ENCODE peak calls at places on chromosomes 16 and 17, in seven cellular contexts. Z is aorta, R is body of pancreas, J is heart right ventricle, C is IMR-90, E is gastrocnemius medialis, H is neural progenitor cell. T is an unnamed sample.

GRCh38 chr17:61789872-61790271 is 73.5 kb downstream of the BRIP1 start:
- DNase-seq in Z (no peak), R (no peak), J (no peak), C (no peak), E (no peak), H (no peak), T (no peak)

GRCh38 chr17:81685108-81685507 is 1.3 kb downstream of the HGS start:
- DNase-seq in Z (no peak), R (no peak), J (no peak), C (peak; percentile 87), E (no peak), H (no peak), T (peak; percentile 82)

GRCh38 chr16:27768651-27769270 is 218.8 kb downstream of the KATNIP start:
- DNase-seq in Z (no peak), R (no peak), J (no peak), C (no peak), E (no peak), H (no peak), T (no peak)

GRCh38 chr16:2031081-2031577 is 4.4 kb downstream of the NHERF2 start:
- DNase-seq in Z (no peak), R (no peak), J (peak; percentile 77), C (no peak), E (no peak), H (no peak), T (no peak)

GRCh38 chr17:28460901-28461300 is 12.5 kb upstream of the SLC13A2 start:
- DNase-seq in Z (no peak), R (no peak), J (no peak), C (no peak), E (no peak), H (no peak), T (no peak)

GRCh38 chr16:85448557-85449194 is 164.4 kb upstream of the GSE1 start:
- DNase-seq in Z (no peak), R (peak; percentile 79), J (no peak), C (no peak), E (no peak), H (no peak), T (no peak)

GRCh38 chr17:3729881-3730280 is 6.2 kb downstream of the HASPIN start:
- DNase-seq in Z (no peak), R (no peak), J (no peak), C (no peak), E (no peak), H (no peak), T (no peak)

GRCh38 chr17:63954402-63955063 is 18.2 kb downstream of the SCN4A start:
- DNase-seq in Z (no peak), R (no peak), J (no peak), C (no peak), E (peak; percentile 84), H (no peak), T (no peak)

GRCh38 chr17:68775338-68775737 is 174.2 kb upstream of the FAM20A start:
- DNase-seq in Z (no peak), R (no peak), J (no peak), C (no peak), E (no peak), H (no peak), T (no peak)

GRCh38 chr17:13977837-13978236 is 91.5 kb upstream of the COX10 start:
- DNase-seq in Z (no peak), R (no peak), J (no peak), C (no peak), E (no peak), H (no peak), T (no peak)

GRCh38 chr16:3528406-3528805 is 27.6 kb downstream of the CLUAP1 start:
- DNase-seq in Z (no peak), R (no peak), J (no peak), C (no peak), E (no peak), H (no peak), T (no peak)

GRCh38 chr16:14511798-14512131 is 118.3 kb downstream of the PARN start:
- DNase-seq in Z (no peak), R (no peak), J (no peak), C (peak; percentile 27), E (no peak), H (no peak), T (no peak)

DNA sequence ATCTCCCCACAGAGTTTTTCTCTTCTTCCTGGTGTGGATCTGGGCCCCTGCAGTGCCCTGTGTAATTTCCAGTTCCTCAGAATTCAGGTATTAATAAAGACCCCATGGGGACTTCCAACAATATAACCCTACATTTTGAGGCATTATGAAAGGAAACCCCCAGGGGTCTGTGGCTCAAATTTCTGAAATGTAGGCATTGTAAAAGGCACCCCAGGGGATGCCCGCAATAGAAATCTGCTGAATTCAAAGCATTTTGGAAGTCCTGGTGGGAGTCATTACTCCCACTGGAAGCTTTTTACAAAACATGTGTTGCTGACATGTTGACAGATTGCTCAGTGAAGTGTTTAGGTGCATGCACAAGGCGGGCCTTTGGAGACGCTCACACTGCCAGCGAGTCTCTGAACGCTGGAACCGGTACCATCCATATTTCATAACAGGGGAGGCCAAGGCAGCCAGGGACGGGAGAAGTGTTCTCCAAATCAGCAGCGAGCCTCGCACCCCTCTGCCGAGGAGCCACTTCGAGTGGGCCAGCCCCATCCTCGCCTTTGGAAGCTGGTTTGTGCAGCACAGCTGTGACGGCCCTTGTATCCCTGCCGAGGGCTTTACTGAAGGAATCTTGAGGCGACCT is 153.9 kb downstream of the ZNF423 start:
- DNase-seq in Z (peak; percentile 73), R (peak; percentile 13), J (peak; percentile 70), C (no peak), E (peak; percentile 62), H (peak; percentile 90), T (no peak)
- H3K4me3 ChIP-seq in Z (no peak overlapping the region), R (no peak overlapping the region), J (no peak overlapping the region), C (no peak overlapping the region), E (no peak overlapping the region), H (peak overlapping the region; percentile 36), T (no peak overlapping the region)

GRCh38 chr16:73063284-73063733 is 15.4 kb upstream of the ZFHX3 start:
- DNase-seq in Z (peak; percentile 56), R (no peak), J (no peak), C (no peak), E (no peak), H (no peak), T (no peak)

GRCh38 chr16:73064996-73065349 is 17.0 kb upstream of the ZFHX3 start:
- DNase-seq in Z (peak; percentile 70), R (no peak), J (peak; percentile 17), C (no peak), E (peak; percentile 38), H (no peak), T (no peak)

GRCh38 chr16:73062640-73063283 is 14.8 kb upstream of the ZFHX3 start:
- DNase-seq in Z (no peak), R (no peak), J (peak; percentile 20), C (no peak), E (no peak), H (peak; percentile 86), T (no peak)

GRCh38 chr16:73064227-73064995 is 16.5 kb upstream of the ZFHX3 start:
- DNase-seq in Z (peak; percentile 75), R (no peak), J (peak; percentile 30), C (peak; percentile 78), E (peak; percentile 38), H (no peak), T (no peak)

GRCh38 chr16:73063854-73064226 is 15.9 kb upstream of the ZFHX3 start:
- DNase-seq in Z (peak; percentile 45), R (no peak), J (no peak), C (no peak), E (no peak), H (no peak), T (no peak)
- H3K27ac ChIP-seq in Z (peak overlapping the region; percentile 89), R (no peak overlapping the region), J (no peak overlapping the region), C (peak overlapping the region; percentile 5), E (peak overlapping the region; percentile 94), H (no peak overlapping the region), T (no peak overlapping the region)

GRCh38 chr17:66724581-66725341 is 110.2 kb upstream of the CACNG5 start:
- DNase-seq in Z (no peak), R (no peak), J (no peak), C (peak; percentile 54), E (no peak), H (no peak), T (no peak)

GRCh38 chr17:66726371-66726770 is 108.5 kb upstream of the CACNG5 start:
- DNase-seq in Z (no peak), R (no peak), J (no peak), C (no peak), E (no peak), H (no peak), T (no peak)

GRCh38 chr17:66725956-66726355 is 109.0 kb upstream of the CACNG5 start:
- DNase-seq in Z (no peak), R (no peak), J (no peak), C (no peak), E (no peak), H (no peak), T (no peak)

GRCh38 chr17:66727634-66728570 is 107.0 kb upstream of the CACNG5 start:
- DNase-seq in Z (peak; percentile 65), R (peak; percentile 77), J (peak; percentile 40), C (peak; percentile 50), E (no peak), H (peak; percentile 79), T (peak; percentile 66)

GRCh38 chr17:66726846-66727245 is 108.1 kb upstream of the CACNG5 start:
- DNase-seq in Z (no peak), R (no peak), J (no peak), C (no peak), E (no peak), H (no peak), T (no peak)
- H3K4me1 ChIP-seq in Z (peaks cover 2% of the 10 kb centered on the region), R (peaks cover 29% of the 10 kb centered on the region), J (peaks cover 17% of the 10 kb centered on the region), C (peaks cover 4% of the 10 kb centered on the region), E (peaks cover 14% of the 10 kb centered on the region), H (no peaks in the 10 kb centered on the region), T (no peaks in the 10 kb centered on the region)

GRCh38 chr16:4623593-4623992 is 1.0 kb upstream of the MGRN1 start:
- DNase-seq in Z (no peak), R (no peak), J (no peak), C (no peak), E (no peak), H (no peak), T (no peak)

GRCh38 chr16:4624015-4624826 is at the start of gene MGRN1:
- DNase-seq in Z (peak; percentile 98), R (peak; percentile 94), J (peak; percentile 93), C (peak; percentile 98), E (peak; percentile 95), H (peak; percentile 99), T (peak; percentile 98)

GRCh38 chr16:4626396-4626795 is 1.8 kb downstream of the MGRN1 start:
- DNase-seq in Z (no peak), R (no peak), J (no peak), C (no peak), E (no peak), H (peak; percentile 1), T (peak; percentile 41)

GRCh38 chr16:4624827-4625616 is 396 bp downstream of the MGRN1 start:
- DNase-seq in Z (peak; percentile 86), R (peak; percentile 63), J (peak; percentile 67), C (peak; percentile 61), E (peak; percentile 42), H (peak; percentile 94), T (peak; percentile 76)

DNA sequence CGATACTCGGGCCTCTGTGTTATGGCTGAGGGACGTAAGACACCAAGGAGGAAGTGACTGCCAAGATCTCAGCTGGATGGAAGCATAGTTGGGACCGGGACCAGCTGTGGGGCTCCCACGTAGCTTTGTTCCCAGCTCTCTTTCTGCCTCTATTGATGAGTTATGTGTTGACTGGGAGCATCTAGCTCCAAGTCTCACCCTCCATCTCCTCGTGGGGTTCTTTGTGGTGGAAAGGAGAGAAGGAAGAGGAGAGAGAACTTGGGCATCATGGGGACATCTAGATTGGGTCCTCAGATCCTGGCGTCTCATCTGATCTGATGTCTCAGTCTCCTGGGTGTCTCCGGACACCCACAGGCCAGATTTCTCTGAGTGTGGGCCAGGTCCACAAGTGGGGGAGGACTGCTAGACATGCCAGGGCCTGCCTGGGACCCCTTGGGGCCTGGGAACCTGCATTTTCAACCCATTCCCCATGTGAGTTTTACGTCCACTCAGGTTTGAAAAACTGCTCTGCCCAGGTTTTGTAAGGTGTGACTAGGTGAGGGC is 1.1 kb downstream of the MGRN1 start:
- DNase-seq in Z (no peak), R (no peak), J (no peak), C (no peak), E (no peak), H (peak; percentile 3), T (peak; percentile 64)
- H3K4me3 ChIP-seq in Z (peak overlapping the region; percentile 98), R (peak overlapping the region; percentile 86), J (peak overlapping the region; percentile 83), C (peak overlapping the region; percentile 89), E (peak overlapping the region; percentile 79), H (peak overlapping the region; percentile 91), T (peak overlapping the region; percentile 93)